ENCODE peak calls at places on chromosomes 1 and 21, in five cellular contexts. Z is T-helper 22 cell; C is cardiac septum; Y is stimulated activated CD4-positive, alpha-beta T cell treated with anti-CD3 and anti-CD28 coated beads, TNF-alpha, amount 100 ng/mL, for 1 hour; G is anterior cingulate cortex. N is an unnamed sample.

GRCh38 chr1:86619313-86619712 is 72.4 kb downstream of the CLCA4 start:
- DNase-seq in Z (no peak), C (no peak), Y (no peak), G (no peak), N (no peak)

GRCh38 chr1:31752258-31752657 is 11.9 kb downstream of the ADGRB2 start:
- DNase-seq in Z (no peak), C (no peak), Y (no peak), G (no peak), N (no peak)

GRCh38 chr21:41029573-41029972 is 138.4 kb upstream of the BACE2 start:
- DNase-seq in Z (no peak), C (no peak), Y (no peak), G (no peak), N (no peak)

GRCh38 chr1:51990478-51990965 is at the start of gene RAB3B:
- DNase-seq in Z (peak), C (no peak), Y (peak), G (peak), N (peak)

GRCh38 chr1:53942149-53942957 is 3.1 kb downstream of the IFT25 start:
- DNase-seq in Z (no peak), C (no peak), Y (no peak), G (no peak), N (no peak)

GRCh38 chr1:8408151-8408839 is 90.4 kb downstream of the SLC45A1 start:
- DNase-seq in Z (no peak), C (no peak), Y (no peak), G (peak), N (no peak)

GRCh38 chr1:15676688-15677661 is 7.1 kb upstream of the PLEKHM2 start:
- DNase-seq in Z (no peak), C (no peak), Y (no peak), G (no peak), N (no peak)

GRCh38 chr1:117564227-117565082 is 41.4 kb upstream of the TENT5C start:
- DNase-seq in Z (no peak), C (no peak), Y (no peak), G (no peak), N (no peak)

GRCh38 chr1:196599324-196599723 is 8.9 kb downstream of the KCNT2 start:
- DNase-seq in Z (no peak), C (no peak), Y (no peak), G (no peak), N (no peak)

GRCh38 chr21:36330904-36331303 is 10.9 kb downstream of the MORC3 start:
- DNase-seq in Z (peak), C (no peak), Y (no peak), G (peak), N (no peak)

GRCh38 chr1:30512253-30512921 is 211.0 kb downstream of the MATN1 start:
- DNase-seq in Z (no peak), C (peak), Y (no peak), G (no peak), N (no peak)

GRCh38 chr1:10211805-10212405 is 1.5 kb downstream of the KIF1B start:
- DNase-seq in Z (no peak), C (no peak), Y (no peak), G (peak), N (peak)

GRCh38 chr1:25486602-25487001 is 55.9 kb downstream of the MACO1 start:
- DNase-seq in Z (no peak), C (no peak), Y (no peak), G (no peak), N (no peak)

GRCh38 chr1:203467550-203467921 is 8.1 kb upstream of the PRELP start:
- DNase-seq in Z (no peak), C (no peak), Y (no peak), G (no peak), N (no peak)

GRCh38 chr1:181485276-181486097 is 2.2 kb downstream of the CACNA1E start:
- DNase-seq in Z (no peak), C (peak), Y (no peak), G (peak), N (peak)

GRCh38 chr1:89547563-89548485 is 23.2 kb downstream of the LRRC8B start:
- DNase-seq in Z (no peak), C (no peak), Y (no peak), G (no peak), N (no peak)

GRCh38 chr1:78045850-78046778 is at the start of gene GIPC2:
- DNase-seq in Z (no peak), C (no peak), Y (no peak), G (no peak), N (peak)

GRCh38 chr1:87869563-87869962 is 540.9 kb downstream of the LMO4 start:
- DNase-seq in Z (no peak), C (no peak), Y (no peak), G (no peak), N (no peak)

GRCh38 chr1:200665851-200666250 is 3.9 kb downstream of the DDX59 start:
- DNase-seq in Z (no peak), C (no peak), Y (no peak), G (no peak), N (no peak)

GRCh38 chr21:45513741-45514310 is 28.4 kb downstream of the SLC19A1 start:
- DNase-seq in Z (no peak), C (peak), Y (no peak), G (no peak), N (peak)

GRCh38 chr21:29217818-29218252 is 80.9 kb upstream of the BACH1 start:
- DNase-seq in Z (no peak), C (no peak), Y (no peak), G (no peak), N (no peak)

GRCh38 chr1:213650603-213651002 is 337.2 kb upstream of the PROX1 start:
- DNase-seq in Z (no peak), C (no peak), Y (no peak), G (no peak), N (no peak)

GRCh38 chr1:60129916-60130315 is 56.3 kb upstream of the C1orf87 start:
- DNase-seq in Z (no peak), C (no peak), Y (no peak), G (no peak), N (no peak)

GRCh38 chr21:37636152-37636860 is 269.7 kb downstream of the DYRK1A start:
- DNase-seq in Z (no peak), C (no peak), Y (no peak), G (no peak), N (no peak)

GRCh38 chr1:234322979-234323378 is 50.3 kb upstream of the COA6 start:
- DNase-seq in Z (peak), C (peak), Y (no peak), G (no peak), N (peak)

GRCh38 chr1:168227620-168228019 is 1.8 kb downstream of the SFT2D2 start:
- DNase-seq in Z (no peak), C (no peak), Y (no peak), G (no peak), N (no peak)

GRCh38 chr1:8889925-8890785 is 11.7 kb upstream of the ENO1 start:
- DNase-seq in Z (no peak), C (peak), Y (no peak), G (peak), N (no peak)

GRCh38 chr1:243680861-243681260 is 169.2 kb downstream of the AKT3 start:
- DNase-seq in Z (no peak), C (no peak), Y (no peak), G (no peak), N (no peak)

GRCh38 chr1:40439247-40439646 is 11.0 kb upstream of the ZFP69B start:
- DNase-seq in Z (no peak), C (no peak), Y (no peak), G (no peak), N (no peak)

GRCh38 chr1:143661418-143662120 is 310.2 kb downstream of the FAM72C start:
- DNase-seq in Z (no peak), C (no peak), Y (no peak), G (no peak), N (no peak)

GRCh38 chr1:86489242-86489878 is 20.6 kb downstream of the CLCA1 start:
- DNase-seq in Z (no peak), C (no peak), Y (no peak), G (no peak), N (no peak)

N was measured in spleen.